ENCODE peak calls at places on chromosome X, in eight cellular contexts. C is psoas muscle; Z is effector memory CD4-positive, alpha-beta T cell; J is AG04450; A is IMR-90; F is heart right ventricle; S is mesenchymal stem cell; M is CD8-positive, alpha-beta T cell. E is an unnamed sample. For H3K27me3, the result is how much of the 10 kb centered on the place peaks cover.

GRCh38 chrX:106415276-106415895 is 196.4 kb upstream of the RADX start:
- DNase-seq in C (no peak), Z (no peak), J (no peak), A (peak), F (no peak), S (peak), M (no peak), E (no peak)

GRCh38 chrX:133475521-133475920 is 60.2 kb upstream of the GPC4 start:
- DNase-seq in C (no peak), Z (no peak), J (no peak), A (no peak), F (peak), S (peak), M (no peak), E (no peak)

GRCh38 chrX:135328421-135329005 is 19.2 kb downstream of the ETDC start:
- DNase-seq in C (no peak), Z (no peak), J (no peak), A (peak), F (no peak), S (no peak), M (no peak), E (no peak)

GRCh38 chrX:85851418-85851817 is 195.9 kb downstream of the CHM start:
- DNase-seq in C (no peak), Z (no peak), J (no peak), A (peak), F (no peak), S (peak), M (no peak), E (peak)

GRCh38 chrX:136856050-136856449 is 24.5 kb downstream of the RBMX start:
- DNase-seq in C (no peak), Z (no peak), J (no peak), A (no peak), F (no peak), S (no peak), M (no peak), E (no peak)

GRCh38 chrX:119784747-119785446 is 6.5 kb downstream of the RPL39 start:
- DNase-seq in C (no peak), Z (peak), J (no peak), A (peak), F (no peak), S (peak), M (peak), E (no peak)

GRCh38 chrX:95762716-95763115 is 921.9 kb upstream of the DIAPH2 start:
- DNase-seq in C (no peak), Z (no peak), J (no peak), A (no peak), F (no peak), S (no peak), M (no peak), E (no peak)

GRCh38 chrX:131854586-131854985 is 168.5 kb upstream of the STK26 start:
- DNase-seq in C (no peak), Z (no peak), J (no peak), A (no peak), F (no peak), S (peak), M (no peak), E (no peak)

GRCh38 chrX:110287605-110288004 is 30.3 kb downstream of the AMMECR1 start:
- DNase-seq in C (no peak), Z (no peak), J (no peak), A (peak), F (no peak), S (peak), M (no peak), E (no peak)

GRCh38 chrX:96394566-96394965 is 290.1 kb upstream of the DIAPH2 start:
- DNase-seq in C (no peak), Z (no peak), J (no peak), A (peak), F (no peak), S (peak), M (no peak), E (no peak)

GRCh38 chrX:71111141-71111843 is at the start of gene IL2RG:
- DNase-seq in C (no peak), Z (peak), J (no peak), A (no peak), F (no peak), S (no peak), M (peak), E (no peak)

GRCh38 chrX:153582896-153583295 is 16.0 kb downstream of the CCNQ start:
- DNase-seq in C (no peak), Z (peak), J (no peak), A (peak), F (no peak), S (peak), M (peak), E (no peak)

GRCh38 chrX:9902651-9903050 is 64.5 kb upstream of the CLDN34 start:
- DNase-seq in C (no peak), Z (no peak), J (no peak), A (peak), F (no peak), S (no peak), M (no peak), E (no peak)
- H3K27ac ChIP-seq in C (no peak), Z (no peak), J (no peak), A (no peak), F (no peak), S (no peak), M (no peak), E (no peak)

DNA sequence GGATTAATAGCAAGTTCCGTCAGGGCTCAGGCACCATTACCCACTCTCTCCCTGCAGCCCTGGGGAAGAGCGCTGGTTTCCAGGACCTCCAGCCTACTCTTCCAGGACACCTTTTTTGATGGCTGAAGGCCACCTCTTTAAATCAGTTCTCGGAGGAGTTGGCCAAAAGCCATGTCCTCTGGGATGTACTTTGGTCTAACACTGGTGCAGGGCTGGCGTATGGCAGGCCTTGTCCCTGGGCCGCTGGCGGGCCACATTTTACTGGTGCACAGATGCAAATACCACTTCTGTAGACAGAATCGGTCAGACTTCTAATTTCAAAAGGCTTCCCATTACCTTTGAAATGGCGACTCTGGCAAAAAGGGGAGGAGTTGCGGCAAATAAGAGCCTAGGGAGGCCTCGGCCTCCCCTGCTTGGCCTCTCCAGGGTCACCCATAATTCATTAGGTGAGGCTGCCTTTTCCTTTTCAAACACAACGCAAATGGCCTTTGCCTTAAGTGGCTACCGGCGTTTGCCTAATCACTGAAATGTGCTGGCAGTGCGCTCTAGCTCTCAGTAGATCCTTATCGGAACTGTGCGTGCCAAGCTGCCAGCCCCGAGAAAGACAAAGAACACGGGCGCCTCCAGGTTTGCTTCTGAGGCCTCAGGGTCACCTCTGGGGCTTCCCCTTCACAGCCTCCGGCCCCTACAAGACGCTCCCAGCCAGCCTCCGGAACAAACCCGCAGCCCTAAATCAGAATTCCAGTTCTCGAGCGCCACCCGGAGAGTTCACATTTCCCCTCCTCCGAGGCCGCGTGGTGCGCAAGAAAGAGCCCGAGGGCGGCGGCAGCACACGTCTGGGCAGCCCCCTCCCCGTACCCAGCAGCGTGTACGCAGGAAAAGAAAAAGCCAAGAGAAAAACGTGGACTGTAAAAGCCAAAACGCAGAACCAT is 76.2 kb upstream of the BCOR start:
- DNase-seq in C (peak), Z (peak), J (no peak), A (no peak), F (no peak), S (peak), M (no peak), E (peak)
- H3K4me3 ChIP-seq in C (peak), Z (peak), J (no peak), A (no peak), F (no peak), S (no peak), M (peak), E (no peak)

GRCh38 chrX:11562570-11562969 is 103.2 kb downstream of the ARHGAP6 start:
- DNase-seq in C (no peak), Z (no peak), J (no peak), A (no peak), F (no peak), S (no peak), M (no peak), E (no peak)

GRCh38 chrX:11566814-11567213 is 98.9 kb downstream of the ARHGAP6 start:
- DNase-seq in C (no peak), Z (no peak), J (no peak), A (no peak), F (no peak), S (no peak), M (no peak), E (no peak)

GRCh38 chrX:11567528-11568220 is 98.0 kb downstream of the ARHGAP6 start:
- DNase-seq in C (no peak), Z (no peak), J (no peak), A (no peak), F (no peak), S (no peak), M (no peak), E (no peak)

GRCh38 chrX:11564546-11564945 is 101.2 kb downstream of the ARHGAP6 start:
- DNase-seq in C (no peak), Z (no peak), J (no peak), A (no peak), F (no peak), S (no peak), M (no peak), E (no peak)

GRCh38 chrX:11566158-11566557 is 99.6 kb downstream of the ARHGAP6 start:
- DNase-seq in C (no peak), Z (no peak), J (no peak), A (no peak), F (no peak), S (no peak), M (no peak), E (no peak)
- H3K27me3 ChIP-seq in C (under half), Z (under half), J (under half), A (under half), F (under half), S (under half), M (under half), E (under half)

GRCh38 chrX:11509786-11510185 is 155.9 kb downstream of the ARHGAP6 start:
- DNase-seq in C (no peak), Z (no peak), J (no peak), A (peak), F (no peak), S (peak), M (no peak), E (no peak)
- H3K27ac ChIP-seq in C (no peak), Z (no peak), J (peak), A (peak), F (no peak), S (no peak), M (no peak), E (no peak)

E was measured in lung.